ENCODE peak calls at places on chromosomes 3 and 15, in nine cellular contexts. G, I, B, F, Q, T, A, K and P are unnamed samples.

GRCh38 chr3:15638193-15638890 is 36.8 kb downstream of the BTD start:
- DNase-seq in G (no peak), I (no peak), B (no peak), F (no peak), Q (no peak), T (no peak), A (peak; percentile 81), K (no peak), P (no peak)

GRCh38 chr15:67068724-67069400 is 3.5 kb downstream of the SMAD3 start:
- DNase-seq in G (no peak), I (peak; percentile 47), B (no peak), F (peak; percentile 57), Q (no peak), T (no peak), A (no peak), K (no peak), P (no peak)

GRCh38 chr3:143865302-143865701 is 17.0 kb upstream of the SLC9A9 start:
- DNase-seq in G (no peak), I (no peak), B (no peak), F (no peak), Q (no peak), T (no peak), A (no peak), K (no peak), P (no peak)

GRCh38 chr3:179149951-179150350 is 1.8 kb downstream of the PIK3CA start:
- DNase-seq in G (no peak), I (no peak), B (no peak), F (no peak), Q (no peak), T (no peak), A (no peak), K (no peak), P (no peak)

GRCh38 chr3:130699765-130700164 is 46.9 kb downstream of the PIK3R4 start:
- DNase-seq in G (peak; percentile 14), I (no peak), B (no peak), F (peak; percentile 13), Q (no peak), T (no peak), A (no peak), K (no peak), P (no peak)

GRCh38 chr3:144259267-144259666 is 287.6 kb downstream of the DIPK2A start:
- DNase-seq in G (peak; percentile 4), I (no peak), B (no peak), F (no peak), Q (no peak), T (no peak), A (peak; percentile 27), K (no peak), P (peak; percentile 17)

GRCh38 chr15:72534522-72534921 is 60.4 kb downstream of the ARIH1 start:
- DNase-seq in G (no peak), I (no peak), B (no peak), F (peak; percentile 72), Q (no peak), T (no peak), A (no peak), K (no peak), P (no peak)

GRCh38 chr3:12237076-12237475 is 51.8 kb upstream of the PPARG start:
- DNase-seq in G (no peak), I (no peak), B (no peak), F (no peak), Q (no peak), T (no peak), A (no peak), K (no peak), P (no peak)

GRCh38 chr15:59948924-59949613 is 55.0 kb upstream of the FOXB1 start:
- DNase-seq in G (no peak), I (no peak), B (no peak), F (no peak), Q (no peak), T (no peak), A (no peak), K (no peak), P (no peak)

GRCh38 chr15:59950603-59951388 is 53.3 kb upstream of the FOXB1 start:
- DNase-seq in G (no peak), I (no peak), B (no peak), F (no peak), Q (no peak), T (no peak), A (no peak), K (no peak), P (no peak)

GRCh38 chr15:59941612-59942011 is 62.5 kb upstream of the FOXB1 start:
- DNase-seq in G (no peak), I (peak; percentile 57), B (no peak), F (no peak), Q (peak; percentile 71), T (no peak), A (no peak), K (peak; percentile 43), P (no peak)

GRCh38 chr15:59940928-59941327 is 63.2 kb upstream of the FOXB1 start:
- DNase-seq in G (no peak), I (no peak), B (no peak), F (no peak), Q (no peak), T (no peak), A (no peak), K (no peak), P (no peak)

GRCh38 chr15:59946084-59946483 is 58.0 kb upstream of the FOXB1 start:
- DNase-seq in G (no peak), I (no peak), B (no peak), F (no peak), Q (no peak), T (no peak), A (no peak), K (no peak), P (no peak)
- H3K27me3 ChIP-seq in G (no peaks in the 10 kb centered on the region), I (no peaks in the 10 kb centered on the region), B (no peaks in the 10 kb centered on the region), F (peaks cover 2% of the 10 kb centered on the region), Q (no peaks in the 10 kb centered on the region), T (no peaks in the 10 kb centered on the region), A (no peaks in the 10 kb centered on the region), K (no peaks in the 10 kb centered on the region), P (peaks cover 2% of the 10 kb centered on the region)

GRCh38 chr3:50339485-50340196 is 995 bp downstream of the RASSF1 start:
- DNase-seq in G (peak; percentile 63), I (no peak), B (no peak), F (no peak), Q (no peak), T (no peak), A (no peak), K (no peak), P (no peak)

GRCh38 chr3:50340404-50341329 is at the start of gene RASSF1:
- DNase-seq in G (no peak), I (no peak), B (no peak), F (peak; percentile 35), Q (peak; percentile 71), T (no peak), A (no peak), K (no peak), P (no peak)

GRCh38 chr3:50342818-50343633 is 2.4 kb upstream of the RASSF1 start:
- DNase-seq in G (no peak), I (no peak), B (no peak), F (no peak), Q (peak; percentile 80), T (no peak), A (no peak), K (no peak), P (no peak)

GRCh38 chr3:50341537-50341936 is 901 bp upstream of the RASSF1 start:
- DNase-seq in G (no peak), I (no peak), B (no peak), F (no peak), Q (no peak), T (no peak), A (no peak), K (no peak), P (no peak)

GRCh38 chr3:50341996-50342732 is 1.5 kb upstream of the RASSF1 start:
- DNase-seq in G (no peak), I (no peak), B (no peak), F (no peak), Q (no peak), T (no peak), A (no peak), K (no peak), P (no peak)
- H3K27me3 ChIP-seq in G (no peaks in the 10 kb centered on the region), I (no peaks in the 10 kb centered on the region), B (no peaks in the 10 kb centered on the region), F (no peaks in the 10 kb centered on the region), Q (peaks cover 69% of the 10 kb centered on the region), T (no peaks in the 10 kb centered on the region), A (no peaks in the 10 kb centered on the region), K (peaks cover 16% of the 10 kb centered on the region), P (no peaks in the 10 kb centered on the region)

GRCh38 chr3:112384769-112385168 is 51.8 kb downstream of the CD200 start:
- DNase-seq in G (no peak), I (no peak), B (no peak), F (no peak), Q (no peak), T (no peak), A (peak; percentile 33), K (no peak), P (no peak)
- H3K27me3 ChIP-seq in G (no peaks in the 10 kb centered on the region), I (no peaks in the 10 kb centered on the region), B (no peaks in the 10 kb centered on the region), F (no peaks in the 10 kb centered on the region), Q (no peaks in the 10 kb centered on the region), T (no peaks in the 10 kb centered on the region), A (no peaks in the 10 kb centered on the region), K (no peaks in the 10 kb centered on the region), P (no peaks in the 10 kb centered on the region)

GRCh38 chr3:184771748-184772147 is 40.2 kb upstream of the VPS8 start:
- DNase-seq in G (no peak), I (no peak), B (no peak), F (no peak), Q (no peak), T (no peak), A (no peak), K (no peak), P (no peak)

GRCh38 chr3:184772667-184773272 is 39.2 kb upstream of the VPS8 start:
- DNase-seq in G (no peak), I (no peak), B (no peak), F (no peak), Q (no peak), T (no peak), A (no peak), K (no peak), P (no peak)

GRCh38 chr3:184774996-184775715 is 36.8 kb upstream of the VPS8 start:
- DNase-seq in G (no peak), I (no peak), B (no peak), F (no peak), Q (no peak), T (no peak), A (no peak), K (no peak), P (no peak)

GRCh38 chr3:184771158-184771730 is 40.7 kb upstream of the VPS8 start:
- DNase-seq in G (no peak), I (no peak), B (no peak), F (no peak), Q (no peak), T (no peak), A (no peak), K (no peak), P (no peak)

DNA sequence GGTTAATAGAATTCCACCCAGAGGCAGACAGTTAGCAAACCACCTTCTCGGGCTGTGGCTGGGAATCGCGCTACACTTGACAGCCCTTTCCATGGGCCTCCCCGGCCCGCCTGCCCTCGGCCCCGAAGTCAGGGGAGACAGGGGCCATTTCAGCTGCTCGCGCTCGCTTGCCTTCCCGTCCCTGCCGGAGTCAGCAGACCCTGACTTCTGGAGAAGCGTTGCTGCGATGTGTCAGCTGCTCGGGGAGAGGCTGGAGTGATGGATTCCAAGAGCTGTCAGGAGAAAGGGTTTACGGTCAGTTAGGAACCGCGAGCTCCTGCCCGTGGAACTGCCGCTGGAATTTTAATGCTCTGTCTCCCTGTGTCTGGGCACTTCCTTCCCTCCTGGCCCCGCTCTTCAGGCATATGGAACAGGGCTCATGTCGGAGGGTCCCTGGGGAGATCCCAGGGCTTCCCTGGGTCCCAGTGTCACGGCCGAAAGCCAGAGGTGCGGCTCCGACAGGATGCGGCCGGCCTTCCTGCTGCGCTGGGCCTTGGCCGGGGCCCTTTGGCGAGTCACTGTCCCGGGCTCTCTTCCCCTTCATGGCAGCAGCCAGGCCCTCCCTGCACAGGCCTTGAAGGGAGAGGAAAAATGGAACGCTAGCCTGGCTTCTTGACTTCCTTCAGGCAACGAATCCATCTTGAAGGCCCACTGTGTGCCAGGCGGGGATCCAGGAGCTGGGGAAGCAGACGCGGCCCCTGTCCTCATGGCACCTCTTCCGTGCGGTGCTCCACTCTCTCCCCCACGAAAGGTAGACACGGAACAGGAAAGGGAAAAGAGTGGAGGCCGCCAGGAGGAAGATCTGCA is 38.4 kb upstream of the VPS8 start:
- DNase-seq in G (no peak), I (no peak), B (no peak), F (no peak), Q (no peak), T (no peak), A (no peak), K (peak; percentile 23), P (peak; percentile 67)
- H3K27me3 ChIP-seq in G (peaks cover 28% of the 10 kb centered on the region), I (no peaks in the 10 kb centered on the region), B (no peaks in the 10 kb centered on the region), F (no peaks in the 10 kb centered on the region), Q (no peaks in the 10 kb centered on the region), T (no peaks in the 10 kb centered on the region), A (peaks cover 10% of the 10 kb centered on the region), K (no peaks in the 10 kb centered on the region), P (no peaks in the 10 kb centered on the region)